ENCODE peak calls at places on chromosomes 13 and 19, in five cellular contexts. One of them, this sample, is unnamed.

GRCh38 chr13:39144941-39145533 is 106.8 kb downstream of the NHLRC3 start:
- DNase-seq in BJ: peak; percentile 11
- DNase-seq in hepatocyte: peak; percentile 73
- DNase-seq in tibial nerve: peak; percentile 81
- DNase-seq in omental fat pad: no peak
- DNase-seq in this sample: peak; percentile 28

GRCh38 chr19:51386882-51387520 is 773 bp downstream of the LIM2 start:
- DNase-seq in BJ: no peak
- DNase-seq in hepatocyte: no peak
- DNase-seq in tibial nerve: no peak
- DNase-seq in omental fat pad: no peak
- DNase-seq in this sample: no peak

GRCh38 chr13:39051157-39051556 is 12.9 kb downstream of the NHLRC3 start:
- DNase-seq in BJ: no peak
- DNase-seq in hepatocyte: peak; percentile 43
- DNase-seq in tibial nerve: no peak
- DNase-seq in omental fat pad: no peak
- DNase-seq in this sample: no peak

GRCh38 chr13:21006141-21007005 is 55.0 kb downstream of the LATS2 start:
- DNase-seq in BJ: no peak
- DNase-seq in hepatocyte: no peak
- DNase-seq in tibial nerve: no peak
- DNase-seq in omental fat pad: no peak
- DNase-seq in this sample: no peak

GRCh38 chr13:39016789-39017188 is 21.1 kb downstream of the PROSER1 start:
- DNase-seq in BJ: no peak
- DNase-seq in hepatocyte: peak; percentile 51
- DNase-seq in tibial nerve: no peak
- DNase-seq in omental fat pad: no peak
- DNase-seq in this sample: no peak

GRCh38 chr19:27746691-27747380 is 1466.1 kb downstream of the UQCRFS1 start:
- DNase-seq in BJ: no peak
- DNase-seq in hepatocyte: no peak
- DNase-seq in tibial nerve: no peak
- DNase-seq in omental fat pad: no peak
- DNase-seq in this sample: no peak

GRCh38 chr19:52398091-52398461 is 427 bp downstream of the ZNF528 start:
- DNase-seq in BJ: no peak
- DNase-seq in hepatocyte: peak; percentile 31
- DNase-seq in tibial nerve: no peak
- DNase-seq in omental fat pad: no peak
- DNase-seq in this sample: no peak

GRCh38 chr19:53172892-53173291 is 14.0 kb upstream of the ZNF347 start:
- DNase-seq in BJ: no peak
- DNase-seq in hepatocyte: no peak
- DNase-seq in tibial nerve: no peak
- DNase-seq in omental fat pad: no peak
- DNase-seq in this sample: no peak

GRCh38 chr19:40717325-40717879 is 490 bp downstream of the ITPKC start:
- DNase-seq in BJ: no peak
- DNase-seq in hepatocyte: no peak
- DNase-seq in tibial nerve: peak; percentile 22
- DNase-seq in omental fat pad: no peak
- DNase-seq in this sample: no peak

GRCh38 chr19:16301999-16302694 is 22.5 kb upstream of the KLF2 start:
- DNase-seq in BJ: no peak
- DNase-seq in hepatocyte: peak; percentile 19
- DNase-seq in tibial nerve: no peak
- DNase-seq in omental fat pad: no peak
- DNase-seq in this sample: no peak

GRCh38 chr19:31018951-31019350 is 330.3 kb downstream of the TSHZ3 start:
- DNase-seq in BJ: no peak
- DNase-seq in hepatocyte: no peak
- DNase-seq in tibial nerve: no peak
- DNase-seq in omental fat pad: no peak
- DNase-seq in this sample: no peak

GRCh38 chr19:35712910-35713845 is 4.6 kb upstream of the KMT2B start:
- DNase-seq in BJ: no peak
- DNase-seq in hepatocyte: peak; percentile 2
- DNase-seq in tibial nerve: no peak
- DNase-seq in omental fat pad: no peak
- DNase-seq in this sample: no peak

GRCh38 chr13:99965329-99966000 is 6.1 kb downstream of the ZIC5 start:
- DNase-seq in BJ: no peak
- DNase-seq in hepatocyte: no peak
- DNase-seq in tibial nerve: no peak
- DNase-seq in omental fat pad: no peak
- DNase-seq in this sample: no peak

GRCh38 chr19:46574533-46574932 is 26.6 kb upstream of the CALM3 start:
- DNase-seq in BJ: no peak
- DNase-seq in hepatocyte: no peak
- DNase-seq in tibial nerve: no peak
- DNase-seq in omental fat pad: no peak
- DNase-seq in this sample: no peak

GRCh38 chr19:49113762-49114629 is at the start of gene LIN7B:
- DNase-seq in BJ: no peak
- DNase-seq in hepatocyte: peak; percentile 93
- DNase-seq in tibial nerve: no peak
- DNase-seq in omental fat pad: no peak
- DNase-seq in this sample: no peak

GRCh38 chr13:113756441-113757097 is 2.5 kb upstream of the TMEM255B start:
- DNase-seq in BJ: no peak
- DNase-seq in hepatocyte: no peak
- DNase-seq in tibial nerve: no peak
- DNase-seq in omental fat pad: no peak
- DNase-seq in this sample: no peak

GRCh38 chr13:107450931-107451330 is 764.4 kb downstream of the LIG4 start:
- DNase-seq in BJ: peak; percentile 57
- DNase-seq in hepatocyte: no peak
- DNase-seq in tibial nerve: peak; percentile 7
- DNase-seq in omental fat pad: no peak
- DNase-seq in this sample: no peak

GRCh38 chr13:42876270-42876714 is 94.9 kb downstream of the FAM216B start:
- DNase-seq in BJ: no peak
- DNase-seq in hepatocyte: no peak
- DNase-seq in tibial nerve: no peak
- DNase-seq in omental fat pad: no peak
- DNase-seq in this sample: no peak

GRCh38 chr19:18772620-18773587 is 18.2 kb downstream of the COMP start:
- DNase-seq in BJ: no peak
- DNase-seq in hepatocyte: no peak
- DNase-seq in tibial nerve: no peak
- DNase-seq in omental fat pad: no peak
- DNase-seq in this sample: peak; percentile 58

GRCh38 chr13:100513171-100513570 is 75.4 kb downstream of the GGACT start:
- DNase-seq in BJ: no peak
- DNase-seq in hepatocyte: no peak
- DNase-seq in tibial nerve: no peak
- DNase-seq in omental fat pad: no peak
- DNase-seq in this sample: no peak

DNA sequence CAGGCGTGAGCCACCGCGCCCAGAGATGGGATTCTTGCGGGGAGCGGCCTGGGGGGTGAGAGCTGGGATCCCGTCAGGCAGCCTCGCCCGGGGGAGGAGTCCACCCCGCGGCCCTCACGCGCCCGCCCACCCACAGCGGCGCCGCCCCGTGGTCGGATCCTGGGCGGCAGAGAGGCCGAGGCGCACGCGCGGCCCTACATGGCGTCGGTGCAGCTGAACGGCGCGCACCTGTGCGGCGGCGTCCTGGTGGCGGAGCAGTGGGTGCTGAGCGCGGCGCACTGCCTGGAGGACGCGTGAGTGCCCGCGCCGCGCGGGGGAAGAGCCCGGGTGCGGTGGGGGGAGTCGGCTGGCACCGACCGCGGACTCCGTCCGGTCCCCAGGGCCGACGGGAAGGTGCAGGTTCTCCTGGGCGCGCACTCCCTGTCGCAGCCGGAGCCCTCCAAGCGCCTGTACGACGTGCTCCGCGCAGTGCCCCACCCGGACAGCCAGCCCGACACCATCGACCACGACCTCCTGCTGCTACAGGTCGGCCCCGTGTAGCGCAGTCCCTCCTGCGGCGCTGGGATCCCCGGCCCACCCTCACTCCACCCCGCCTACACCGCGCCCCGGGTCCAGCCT is 1.1 kb downstream of the CFD start:
- DNase-seq in BJ: no peak
- DNase-seq in hepatocyte: peak; percentile 93
- DNase-seq in tibial nerve: peak; percentile 66
- DNase-seq in omental fat pad: no peak
- DNase-seq in this sample: peak; percentile 11
- TF ChIP-seq CTCF in BJ: no peak
- TF ChIP-seq CTCF in hepatocyte: peak; percentile 22
- TF ChIP-seq CTCF in tibial nerve: peak; percentile 54
- TF ChIP-seq CTCF in omental fat pad: no peak
- TF ChIP-seq CTCF in this sample: peak; percentile 52

DNA sequence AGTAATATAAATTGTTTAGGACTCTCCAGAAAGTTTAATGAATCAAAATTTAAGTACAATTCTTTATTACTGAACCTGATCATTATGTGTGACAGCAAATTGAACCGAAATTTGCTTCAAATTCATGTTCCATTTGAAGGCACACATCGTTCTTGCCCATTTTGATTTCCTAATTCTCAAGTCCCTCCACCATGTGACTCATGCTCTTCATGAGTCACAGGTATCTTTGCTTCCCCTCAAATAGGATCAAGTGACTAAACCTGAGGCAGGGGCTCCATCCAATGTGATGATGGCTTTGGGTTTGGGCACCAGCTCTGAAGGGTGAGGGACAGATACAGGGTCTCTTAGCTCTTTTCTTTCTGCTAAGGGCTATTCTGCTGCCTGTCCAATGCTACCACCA is 86.1 kb downstream of the THSD1 start:
- DNase-seq in BJ: no peak
- DNase-seq in hepatocyte: no peak
- DNase-seq in tibial nerve: no peak
- DNase-seq in omental fat pad: no peak
- DNase-seq in this sample: no peak
- TF ChIP-seq CTCF in BJ: no peak
- TF ChIP-seq CTCF in hepatocyte: no peak
- TF ChIP-seq CTCF in tibial nerve: no peak
- TF ChIP-seq CTCF in omental fat pad: no peak
- TF ChIP-seq CTCF in this sample: no peak

GRCh38 chr13:98033277-98034247 is 80.1 kb downstream of the IPO5 start:
- DNase-seq in BJ: no peak
- DNase-seq in hepatocyte: peak; percentile 68
- DNase-seq in tibial nerve: peak; percentile 20
- DNase-seq in omental fat pad: no peak
- DNase-seq in this sample: no peak
- TF ChIP-seq CTCF in BJ: peak; percentile 60
- TF ChIP-seq CTCF in hepatocyte: peak; percentile 59
- TF ChIP-seq CTCF in tibial nerve: no peak
- TF ChIP-seq CTCF in omental fat pad: no peak
- TF ChIP-seq CTCF in this sample: no peak

DNA sequence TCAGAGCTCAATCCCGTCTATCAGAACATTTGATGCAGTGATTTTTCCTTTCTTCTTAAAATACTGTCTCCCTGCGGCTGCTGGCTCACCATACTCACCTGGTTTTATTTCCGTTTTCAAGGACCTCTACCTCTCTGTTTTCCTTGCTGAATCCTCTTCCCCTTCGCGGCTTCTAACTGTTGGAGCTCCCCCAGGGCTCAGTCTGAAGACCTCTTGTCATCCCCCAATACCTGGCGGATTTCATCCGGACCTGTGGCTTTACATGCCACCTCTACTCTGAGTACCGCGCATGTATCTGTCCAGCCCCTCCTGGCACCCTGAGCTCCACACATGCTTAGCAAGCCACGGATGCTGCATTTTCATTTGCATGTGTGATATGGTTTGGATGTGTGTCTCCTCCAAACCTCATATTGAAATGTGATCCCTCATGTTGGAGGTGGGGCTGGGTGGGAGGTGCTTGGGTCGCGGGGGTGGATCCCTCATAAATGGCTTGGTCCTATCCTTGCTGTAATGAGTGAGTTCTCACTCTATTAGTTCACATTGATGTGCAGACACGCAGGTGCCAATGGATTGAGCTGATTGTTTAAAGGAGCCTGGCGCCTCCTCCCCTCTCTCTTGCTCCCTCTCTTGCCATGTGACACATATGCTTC is 106.2 kb upstream of the LSM14A start:
- DNase-seq in BJ: no peak
- DNase-seq in hepatocyte: no peak
- DNase-seq in tibial nerve: no peak
- DNase-seq in omental fat pad: no peak
- DNase-seq in this sample: no peak
- TF ChIP-seq CTCF in BJ: no peak
- TF ChIP-seq CTCF in hepatocyte: no peak
- TF ChIP-seq CTCF in tibial nerve: no peak
- TF ChIP-seq CTCF in omental fat pad: no peak
- TF ChIP-seq CTCF in this sample: no peak

GRCh38 chr13:103772576-103772975 is 706.4 kb upstream of the SLC10A2 start:
- DNase-seq in BJ: no peak
- DNase-seq in hepatocyte: no peak
- DNase-seq in tibial nerve: no peak
- DNase-seq in omental fat pad: no peak
- DNase-seq in this sample: no peak
- TF ChIP-seq CTCF in BJ: no peak
- TF ChIP-seq CTCF in hepatocyte: no peak
- TF ChIP-seq CTCF in tibial nerve: no peak
- TF ChIP-seq CTCF in omental fat pad: no peak
- TF ChIP-seq CTCF in this sample: peak; percentile 23